ENCODE peak calls at places on chromosomes 16 and 17, in nine cellular contexts. T is Calu3, B is NCI-H345, Z is NCI-H524, O is amygdala, Y is GM13977, C is fibroblast of lung, S is T-helper 22 cell, I is endothelial cell. J is an unnamed sample.

GRCh38 chr17:29659155-29659554 is 36.4 kb upstream of the CORO6 start:
- DNase-seq in T (no peak), B (no peak), Z (no peak), O (no peak), Y (no peak), C (no peak), S (no peak), I (no peak), J (peak; percentile 5)

GRCh38 chr16:82456683-82457082 is 170.1 kb upstream of the CDH13 start:
- DNase-seq in T (peak; percentile 71), B (peak; percentile 41), Z (peak; percentile 55), O (peak; percentile 34), Y (peak; percentile 61), C (peak; percentile 38), S (no peak), I (peak; percentile 77), J (no peak)

GRCh38 chr17:44360144-44360533 is 3.5 kb downstream of the FAM171A2 start:
- DNase-seq in T (no peak), B (no peak), Z (no peak), O (no peak), Y (no peak), C (no peak), S (no peak), I (no peak), J (no peak)

GRCh38 chr17:72683506-72684404 is 408.7 kb downstream of the SLC39A11 start:
- DNase-seq in T (peak; percentile 85), B (peak; percentile 71), Z (peak; percentile 20), O (no peak), Y (no peak), C (peak; percentile 96), S (no peak), I (no peak), J (no peak)

GRCh38 chr16:56411624-56412023 is 13.7 kb downstream of the AMFR start:
- DNase-seq in T (no peak), B (no peak), Z (no peak), O (no peak), Y (no peak), C (no peak), S (no peak), I (no peak), J (no peak)

GRCh38 chr17:30547778-30548177 is 70.6 kb downstream of the GOSR1 start:
- DNase-seq in T (no peak), B (no peak), Z (no peak), O (no peak), Y (no peak), C (no peak), S (no peak), I (no peak), J (no peak)

GRCh38 chr16:81618187-81618586 is 160.9 kb upstream of the PLCG2 start:
- DNase-seq in T (no peak), B (no peak), Z (no peak), O (no peak), Y (no peak), C (no peak), S (no peak), I (no peak), J (no peak)

GRCh38 chr16:18062713-18063112 is 273.8 kb downstream of the NPIPA8 start:
- DNase-seq in T (no peak), B (no peak), Z (no peak), O (no peak), Y (no peak), C (no peak), S (no peak), I (no peak), J (no peak)

GRCh38 chr17:45578516-45579455 is 88.3 kb upstream of the PLEKHM1 start:
- DNase-seq in T (no peak), B (no peak), Z (no peak), O (no peak), Y (no peak), C (peak; percentile 2), S (no peak), I (no peak), J (no peak)

GRCh38 chr17:8391711-8392110 is 5.9 kb downstream of the RNF222 start:
- DNase-seq in T (no peak), B (no peak), Z (no peak), O (no peak), Y (no peak), C (no peak), S (no peak), I (no peak), J (no peak)

GRCh38 chr17:65035191-65035590 is 21.3 kb downstream of the GNA13 start:
- DNase-seq in T (no peak), B (no peak), Z (no peak), O (no peak), Y (no peak), C (no peak), S (no peak), I (no peak), J (no peak)

GRCh38 chr17:49939318-49939717 is 29.7 kb upstream of the DLX4 start:
- DNase-seq in T (peak; percentile 61), B (no peak), Z (no peak), O (no peak), Y (no peak), C (no peak), S (no peak), I (no peak), J (no peak)

GRCh38 chr16:15435216-15435864 is 952 bp downstream of the BMERB1 start:
- DNase-seq in T (no peak), B (no peak), Z (no peak), O (no peak), Y (no peak), C (peak; percentile 20), S (no peak), I (peak; percentile 5), J (no peak)

GRCh38 chr17:74749262-74750038 is 1.0 kb downstream of the NHERF1 start:
- DNase-seq in T (peak; percentile 32), B (no peak), Z (no peak), O (no peak), Y (no peak), C (no peak), S (no peak), I (no peak), J (no peak)

GRCh38 chr17:38509772-38510423 is 81.6 kb downstream of the ARHGAP23 start:
- DNase-seq in T (no peak), B (no peak), Z (no peak), O (no peak), Y (peak; percentile 34), C (peak; percentile 31), S (no peak), I (peak; percentile 37), J (no peak)

GRCh38 chr16:68893710-68894705 is 50.7 kb downstream of the TANGO6 start:
- DNase-seq in T (no peak), B (no peak), Z (no peak), O (no peak), Y (no peak), C (peak; percentile 26), S (no peak), I (peak; percentile 51), J (no peak)